ENCODE peak calls at places on chromosomes 3 and 15, in nine cellular contexts. One of them, this sample, is unnamed. For H3K36me3, the result is how much of the 10 kb centered on the place peaks cover.

GRCh38 chr3:112042842-112043280 is 8.3 kb downstream of the TMPRSS7 start:
- DNase-seq in uterus: no peak
- DNase-seq in heart right ventricle: no peak
- DNase-seq in lung: no peak
- DNase-seq in astrocyte: no peak
- DNase-seq in mesendoderm: no peak
- DNase-seq in tibial artery: no peak
- DNase-seq in upper lobe of right lung: no peak
- DNase-seq in WERI-Rb-1: no peak
- DNase-seq in this sample: no peak

GRCh38 chr3:43958005-43958770 is 267.4 kb downstream of the ABHD5 start:
- DNase-seq in uterus: no peak
- DNase-seq in heart right ventricle: no peak
- DNase-seq in lung: no peak
- DNase-seq in astrocyte: no peak
- DNase-seq in mesendoderm: no peak
- DNase-seq in tibial artery: no peak
- DNase-seq in upper lobe of right lung: no peak
- DNase-seq in WERI-Rb-1: peak
- DNase-seq in this sample: no peak

GRCh38 chr15:91559066-91559465 is 294.4 kb upstream of the SLCO3A1 start:
- DNase-seq in uterus: no peak
- DNase-seq in heart right ventricle: no peak
- DNase-seq in lung: no peak
- DNase-seq in astrocyte: no peak
- DNase-seq in mesendoderm: no peak
- DNase-seq in tibial artery: no peak
- DNase-seq in upper lobe of right lung: no peak
- DNase-seq in WERI-Rb-1: no peak
- DNase-seq in this sample: no peak

GRCh38 chr3:126018545-126018944 is 49.6 kb downstream of the ROPN1B start:
- DNase-seq in uterus: no peak
- DNase-seq in heart right ventricle: no peak
- DNase-seq in lung: no peak
- DNase-seq in astrocyte: no peak
- DNase-seq in mesendoderm: no peak
- DNase-seq in tibial artery: no peak
- DNase-seq in upper lobe of right lung: no peak
- DNase-seq in WERI-Rb-1: no peak
- DNase-seq in this sample: no peak

GRCh38 chr3:46368569-46368968 is 2.2 kb upstream of the CCR5 start:
- DNase-seq in uterus: no peak
- DNase-seq in heart right ventricle: peak
- DNase-seq in lung: peak
- DNase-seq in astrocyte: no peak
- DNase-seq in mesendoderm: peak
- DNase-seq in tibial artery: peak
- DNase-seq in upper lobe of right lung: peak
- DNase-seq in WERI-Rb-1: no peak
- DNase-seq in this sample: no peak

GRCh38 chr3:170809021-170809974 is 60.7 kb downstream of the RPL22L1 start:
- DNase-seq in uterus: no peak
- DNase-seq in heart right ventricle: no peak
- DNase-seq in lung: no peak
- DNase-seq in astrocyte: peak
- DNase-seq in mesendoderm: peak
- DNase-seq in tibial artery: no peak
- DNase-seq in upper lobe of right lung: no peak
- DNase-seq in WERI-Rb-1: peak
- DNase-seq in this sample: no peak

GRCh38 chr15:98845138-98845884 is 162.3 kb downstream of the PGPEP1L start:
- DNase-seq in uterus: no peak
- DNase-seq in heart right ventricle: no peak
- DNase-seq in lung: no peak
- DNase-seq in astrocyte: no peak
- DNase-seq in mesendoderm: peak
- DNase-seq in tibial artery: no peak
- DNase-seq in upper lobe of right lung: no peak
- DNase-seq in WERI-Rb-1: no peak
- DNase-seq in this sample: no peak

GRCh38 chr3:174936590-174936989 is 77.5 kb downstream of the NAALADL2 start:
- DNase-seq in uterus: no peak
- DNase-seq in heart right ventricle: no peak
- DNase-seq in lung: no peak
- DNase-seq in astrocyte: no peak
- DNase-seq in mesendoderm: no peak
- DNase-seq in tibial artery: no peak
- DNase-seq in upper lobe of right lung: no peak
- DNase-seq in WERI-Rb-1: no peak
- DNase-seq in this sample: no peak

GRCh38 chr15:59532770-59533379 is 78.7 kb upstream of the GCNT3 start:
- DNase-seq in uterus: no peak
- DNase-seq in heart right ventricle: no peak
- DNase-seq in lung: no peak
- DNase-seq in astrocyte: no peak
- DNase-seq in mesendoderm: peak
- DNase-seq in tibial artery: no peak
- DNase-seq in upper lobe of right lung: no peak
- DNase-seq in WERI-Rb-1: peak
- DNase-seq in this sample: peak

GRCh38 chr3:192170659-192171058 is 556.7 kb downstream of the FGF12 start:
- DNase-seq in uterus: no peak
- DNase-seq in heart right ventricle: no peak
- DNase-seq in lung: no peak
- DNase-seq in astrocyte: peak
- DNase-seq in mesendoderm: no peak
- DNase-seq in tibial artery: no peak
- DNase-seq in upper lobe of right lung: no peak
- DNase-seq in WERI-Rb-1: no peak
- DNase-seq in this sample: no peak

GRCh38 chr3:43317461-43318316 is 31.3 kb downstream of the SNRK start:
- DNase-seq in uterus: no peak
- DNase-seq in heart right ventricle: no peak
- DNase-seq in lung: no peak
- DNase-seq in astrocyte: no peak
- DNase-seq in mesendoderm: peak
- DNase-seq in tibial artery: no peak
- DNase-seq in upper lobe of right lung: no peak
- DNase-seq in WERI-Rb-1: no peak
- DNase-seq in this sample: no peak

GRCh38 chr3:107676469-107677309 is 153.9 kb downstream of the BBX start:
- DNase-seq in uterus: no peak
- DNase-seq in heart right ventricle: no peak
- DNase-seq in lung: no peak
- DNase-seq in astrocyte: no peak
- DNase-seq in mesendoderm: no peak
- DNase-seq in tibial artery: no peak
- DNase-seq in upper lobe of right lung: no peak
- DNase-seq in WERI-Rb-1: no peak
- DNase-seq in this sample: no peak

GRCh38 chr3:146313411-146314111 is 62.7 kb upstream of the PLSCR4 start:
- DNase-seq in uterus: no peak
- DNase-seq in heart right ventricle: no peak
- DNase-seq in lung: no peak
- DNase-seq in astrocyte: peak
- DNase-seq in mesendoderm: no peak
- DNase-seq in tibial artery: no peak
- DNase-seq in upper lobe of right lung: no peak
- DNase-seq in WERI-Rb-1: no peak
- DNase-seq in this sample: no peak

GRCh38 chr15:93143186-93143585 is 54.2 kb upstream of the RGMA start:
- DNase-seq in uterus: no peak
- DNase-seq in heart right ventricle: no peak
- DNase-seq in lung: no peak
- DNase-seq in astrocyte: no peak
- DNase-seq in mesendoderm: no peak
- DNase-seq in tibial artery: no peak
- DNase-seq in upper lobe of right lung: no peak
- DNase-seq in WERI-Rb-1: no peak
- DNase-seq in this sample: no peak

GRCh38 chr3:158801696-158802398 is at the start of gene MFSD1:
- DNase-seq in uterus: peak
- DNase-seq in heart right ventricle: peak
- DNase-seq in lung: peak
- DNase-seq in astrocyte: peak
- DNase-seq in mesendoderm: peak
- DNase-seq in tibial artery: peak
- DNase-seq in upper lobe of right lung: peak
- DNase-seq in WERI-Rb-1: peak
- DNase-seq in this sample: peak

GRCh38 chr3:125512135-125512920 is 7.7 kb downstream of the SNX4 start:
- DNase-seq in uterus: no peak
- DNase-seq in heart right ventricle: no peak
- DNase-seq in lung: no peak
- DNase-seq in astrocyte: peak
- DNase-seq in mesendoderm: no peak
- DNase-seq in tibial artery: no peak
- DNase-seq in upper lobe of right lung: no peak
- DNase-seq in WERI-Rb-1: no peak
- DNase-seq in this sample: no peak

GRCh38 chr3:4805662-4806061 is 173.6 kb upstream of the BHLHE40 start:
- DNase-seq in uterus: no peak
- DNase-seq in heart right ventricle: no peak
- DNase-seq in lung: no peak
- DNase-seq in astrocyte: no peak
- DNase-seq in mesendoderm: no peak
- DNase-seq in tibial artery: no peak
- DNase-seq in upper lobe of right lung: no peak
- DNase-seq in WERI-Rb-1: no peak
- DNase-seq in this sample: no peak
- H3K36me3 ChIP-seq in uterus: under half
- H3K36me3 ChIP-seq in heart right ventricle: under half
- H3K36me3 ChIP-seq in lung: under half
- H3K36me3 ChIP-seq in astrocyte: under half
- H3K36me3 ChIP-seq in mesendoderm: under half
- H3K36me3 ChIP-seq in tibial artery: under half
- H3K36me3 ChIP-seq in upper lobe of right lung: under half
- H3K36me3 ChIP-seq in WERI-Rb-1: under half
- H3K36me3 ChIP-seq in this sample: under half

GRCh38 chr3:12582730-12583129 is 25.8 kb downstream of the MKRN2 start:
- DNase-seq in uterus: no peak
- DNase-seq in heart right ventricle: no peak
- DNase-seq in lung: no peak
- DNase-seq in astrocyte: no peak
- DNase-seq in mesendoderm: no peak
- DNase-seq in tibial artery: no peak
- DNase-seq in upper lobe of right lung: no peak
- DNase-seq in WERI-Rb-1: no peak
- DNase-seq in this sample: no peak

GRCh38 chr3:12578742-12579141 is 21.9 kb downstream of the MKRN2 start:
- DNase-seq in uterus: no peak
- DNase-seq in heart right ventricle: no peak
- DNase-seq in lung: no peak
- DNase-seq in astrocyte: no peak
- DNase-seq in mesendoderm: no peak
- DNase-seq in tibial artery: no peak
- DNase-seq in upper lobe of right lung: no peak
- DNase-seq in WERI-Rb-1: no peak
- DNase-seq in this sample: no peak

GRCh38 chr3:12577379-12577778 is 20.5 kb downstream of the MKRN2 start:
- DNase-seq in uterus: no peak
- DNase-seq in heart right ventricle: no peak
- DNase-seq in lung: no peak
- DNase-seq in astrocyte: no peak
- DNase-seq in mesendoderm: no peak
- DNase-seq in tibial artery: no peak
- DNase-seq in upper lobe of right lung: no peak
- DNase-seq in WERI-Rb-1: no peak
- DNase-seq in this sample: no peak

GRCh38 chr3:12579456-12579855 is 22.6 kb downstream of the MKRN2 start:
- DNase-seq in uterus: no peak
- DNase-seq in heart right ventricle: no peak
- DNase-seq in lung: no peak
- DNase-seq in astrocyte: no peak
- DNase-seq in mesendoderm: no peak
- DNase-seq in tibial artery: no peak
- DNase-seq in upper lobe of right lung: no peak
- DNase-seq in WERI-Rb-1: no peak
- DNase-seq in this sample: no peak

GRCh38 chr3:12579919-12580318 is 23.0 kb downstream of the MKRN2 start:
- DNase-seq in uterus: no peak
- DNase-seq in heart right ventricle: no peak
- DNase-seq in lung: no peak
- DNase-seq in astrocyte: peak
- DNase-seq in mesendoderm: no peak
- DNase-seq in tibial artery: no peak
- DNase-seq in upper lobe of right lung: no peak
- DNase-seq in WERI-Rb-1: no peak
- DNase-seq in this sample: no peak
- H3K36me3 ChIP-seq in uterus: under half
- H3K36me3 ChIP-seq in heart right ventricle: under half
- H3K36me3 ChIP-seq in lung: under half
- H3K36me3 ChIP-seq in astrocyte: half or more
- H3K36me3 ChIP-seq in mesendoderm: under half
- H3K36me3 ChIP-seq in tibial artery: half or more
- H3K36me3 ChIP-seq in upper lobe of right lung: half or more
- H3K36me3 ChIP-seq in WERI-Rb-1: half or more
- H3K36me3 ChIP-seq in this sample: under half

DNA sequence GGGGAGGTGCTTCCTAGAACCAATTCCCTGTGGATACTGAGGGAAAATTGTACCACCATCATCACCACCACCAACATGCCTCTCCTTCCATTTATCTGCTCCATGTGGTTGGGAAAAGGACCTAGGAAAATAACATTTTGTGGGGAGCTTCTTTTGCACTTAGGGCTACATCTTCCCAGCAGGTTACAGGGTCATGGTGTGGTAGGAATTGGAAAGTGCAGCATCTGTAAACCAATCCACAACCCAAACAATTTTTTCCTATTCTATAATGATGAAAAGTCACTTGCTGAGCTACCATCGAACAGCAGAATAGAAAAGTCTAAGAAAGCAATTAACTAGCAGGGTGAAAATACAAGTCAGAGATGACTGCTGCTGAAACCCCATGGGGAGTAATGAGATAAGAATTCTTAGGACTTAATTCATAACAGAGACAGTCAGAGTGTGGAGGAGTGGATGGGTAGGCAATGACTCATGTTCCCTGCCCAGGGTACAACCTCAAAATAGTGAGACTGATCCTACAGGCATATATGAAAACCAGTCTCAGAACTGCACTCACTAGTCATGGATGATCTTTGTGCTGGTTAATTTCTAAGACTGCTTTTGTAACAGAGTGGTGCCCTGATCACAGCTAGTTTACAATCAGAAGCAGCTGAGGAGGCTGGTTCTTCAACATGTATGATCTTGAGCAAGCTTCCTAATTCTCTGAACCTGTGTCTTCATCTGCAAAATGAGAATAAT is 38.1 kb upstream of the LEKR1 start:
- DNase-seq in uterus: no peak
- DNase-seq in heart right ventricle: no peak
- DNase-seq in lung: no peak
- DNase-seq in astrocyte: peak
- DNase-seq in mesendoderm: peak
- DNase-seq in tibial artery: no peak
- DNase-seq in upper lobe of right lung: no peak
- DNase-seq in WERI-Rb-1: no peak
- DNase-seq in this sample: no peak
- H3K36me3 ChIP-seq in uterus: under half
- H3K36me3 ChIP-seq in heart right ventricle: under half
- H3K36me3 ChIP-seq in lung: under half
- H3K36me3 ChIP-seq in astrocyte: under half
- H3K36me3 ChIP-seq in mesendoderm: under half
- H3K36me3 ChIP-seq in tibial artery: under half
- H3K36me3 ChIP-seq in upper lobe of right lung: under half
- H3K36me3 ChIP-seq in WERI-Rb-1: under half
- H3K36me3 ChIP-seq in this sample: under half

GRCh38 chr3:105662326-105662725 is 206.5 kb downstream of the CBLB start:
- DNase-seq in uterus: no peak
- DNase-seq in heart right ventricle: no peak
- DNase-seq in lung: no peak
- DNase-seq in astrocyte: peak
- DNase-seq in mesendoderm: no peak
- DNase-seq in tibial artery: no peak
- DNase-seq in upper lobe of right lung: no peak
- DNase-seq in WERI-Rb-1: no peak
- DNase-seq in this sample: no peak
- H3K36me3 ChIP-seq in uterus: under half
- H3K36me3 ChIP-seq in heart right ventricle: under half
- H3K36me3 ChIP-seq in lung: under half
- H3K36me3 ChIP-seq in astrocyte: under half
- H3K36me3 ChIP-seq in mesendoderm: under half
- H3K36me3 ChIP-seq in tibial artery: under half
- H3K36me3 ChIP-seq in upper lobe of right lung: half or more
- H3K36me3 ChIP-seq in WERI-Rb-1: under half
- H3K36me3 ChIP-seq in this sample: under half